ENCODE peak calls at places on chromosome X, in nine cellular contexts. One of them, this sample, is unnamed.
A peak's percentile ranks its signal among the peaks of the same experiment; 100 is the strongest.

GRCh38 chrX:126982158-126982557 is 162.6 kb downstream of the PRR32 start:
- DNase-seq in epithelial cell of esophagus: no peak
- DNase-seq in fibroblast of pulmonary artery: no peak
- DNase-seq in IMR-90: no peak
- DNase-seq in endothelial cell of umbilical vein: no peak
- DNase-seq in tibial artery: no peak
- DNase-seq in AG04449: no peak
- DNase-seq in dorsolateral prefrontal cortex: no peak
- DNase-seq in kidney: no peak
- DNase-seq in this sample: no peak

GRCh38 chrX:47151428-47151827 is 6.4 kb downstream of the RBM10 start:
- DNase-seq in fibroblast of pulmonary artery: no peak
- DNase-seq in AG04449: no peak
- DNase-seq in tibial artery: no peak
- DNase-seq in epithelial cell of esophagus: no peak
- DNase-seq in kidney: no peak
- DNase-seq in endothelial cell of umbilical vein: no peak
- DNase-seq in IMR-90: no peak
- DNase-seq in dorsolateral prefrontal cortex: no peak
- DNase-seq in this sample: no peak

GRCh38 chrX:10633722-10634121 is 13.3 kb upstream of the MID1 start:
- DNase-seq in dorsolateral prefrontal cortex: no peak
- DNase-seq in tibial artery: no peak
- DNase-seq in epithelial cell of esophagus: peak; percentile 90
- DNase-seq in fibroblast of pulmonary artery: peak; percentile 86
- DNase-seq in kidney: no peak
- DNase-seq in endothelial cell of umbilical vein: peak; percentile 89
- DNase-seq in AG04449: no peak
- DNase-seq in IMR-90: peak; percentile 95
- DNase-seq in this sample: peak; percentile 74

GRCh38 chrX:111402378-111402777 is 9.6 kb downstream of the DCX start:
- DNase-seq in tibial artery: no peak
- DNase-seq in AG04449: no peak
- DNase-seq in fibroblast of pulmonary artery: no peak
- DNase-seq in endothelial cell of umbilical vein: no peak
- DNase-seq in epithelial cell of esophagus: no peak
- DNase-seq in dorsolateral prefrontal cortex: no peak
- DNase-seq in IMR-90: no peak
- DNase-seq in kidney: no peak
- DNase-seq in this sample: peak; percentile 20

GRCh38 chrX:54181196-54181953 is 1.7 kb downstream of the FAM120C start:
- DNase-seq in IMR-90: peak; percentile 41
- DNase-seq in kidney: no peak
- DNase-seq in AG04449: no peak
- DNase-seq in tibial artery: no peak
- DNase-seq in fibroblast of pulmonary artery: peak; percentile 29
- DNase-seq in endothelial cell of umbilical vein: peak; percentile 18
- DNase-seq in dorsolateral prefrontal cortex: no peak
- DNase-seq in epithelial cell of esophagus: peak; percentile 29
- DNase-seq in this sample: no peak

GRCh38 chrX:21873063-21873785 is 17.4 kb downstream of the YY2 start:
- DNase-seq in dorsolateral prefrontal cortex: no peak
- DNase-seq in endothelial cell of umbilical vein: no peak
- DNase-seq in tibial artery: no peak
- DNase-seq in kidney: no peak
- DNase-seq in epithelial cell of esophagus: peak; percentile 1
- DNase-seq in fibroblast of pulmonary artery: peak; percentile 26
- DNase-seq in IMR-90: peak; percentile 46
- DNase-seq in AG04449: no peak
- DNase-seq in this sample: no peak

GRCh38 chrX:6738518-6739470 is 203.9 kb upstream of the VCX3A start:
- DNase-seq in dorsolateral prefrontal cortex: no peak
- DNase-seq in IMR-90: no peak
- DNase-seq in endothelial cell of umbilical vein: no peak
- DNase-seq in epithelial cell of esophagus: no peak
- DNase-seq in tibial artery: no peak
- DNase-seq in fibroblast of pulmonary artery: no peak
- DNase-seq in AG04449: no peak
- DNase-seq in kidney: no peak
- DNase-seq in this sample: no peak

GRCh38 chrX:6052111-6052745 is 176.4 kb downstream of the NLGN4X start:
- DNase-seq in kidney: no peak
- DNase-seq in epithelial cell of esophagus: peak; percentile 73
- DNase-seq in AG04449: no peak
- DNase-seq in IMR-90: no peak
- DNase-seq in endothelial cell of umbilical vein: no peak
- DNase-seq in dorsolateral prefrontal cortex: peak; percentile 45
- DNase-seq in fibroblast of pulmonary artery: no peak
- DNase-seq in tibial artery: no peak
- DNase-seq in this sample: no peak

GRCh38 chrX:12771445-12772069 is 19.7 kb upstream of the PRPS2 start:
- DNase-seq in AG04449: no peak
- DNase-seq in fibroblast of pulmonary artery: peak; percentile 51
- DNase-seq in tibial artery: no peak
- DNase-seq in IMR-90: peak; percentile 31
- DNase-seq in kidney: no peak
- DNase-seq in endothelial cell of umbilical vein: peak; percentile 33
- DNase-seq in epithelial cell of esophagus: peak; percentile 59
- DNase-seq in dorsolateral prefrontal cortex: no peak
- DNase-seq in this sample: no peak

GRCh38 chrX:17635231-17635630 is 102.1 kb upstream of the SCML1 start:
- DNase-seq in tibial artery: no peak
- DNase-seq in fibroblast of pulmonary artery: peak; percentile 1
- DNase-seq in dorsolateral prefrontal cortex: no peak
- DNase-seq in kidney: peak; percentile 81
- DNase-seq in endothelial cell of umbilical vein: no peak
- DNase-seq in AG04449: no peak
- DNase-seq in IMR-90: peak; percentile 18
- DNase-seq in epithelial cell of esophagus: no peak
- DNase-seq in this sample: no peak

GRCh38 chrX:19775830-19776498 is 111.4 kb downstream of the SH3KBP1 start:
- DNase-seq in IMR-90: no peak
- DNase-seq in epithelial cell of esophagus: no peak
- DNase-seq in AG04449: no peak
- DNase-seq in kidney: no peak
- DNase-seq in tibial artery: no peak
- DNase-seq in fibroblast of pulmonary artery: no peak
- DNase-seq in dorsolateral prefrontal cortex: no peak
- DNase-seq in endothelial cell of umbilical vein: no peak
- DNase-seq in this sample: no peak

GRCh38 chrX:14939644-14940043 is 66.4 kb downstream of the MOSPD2 start:
- DNase-seq in fibroblast of pulmonary artery: no peak
- DNase-seq in endothelial cell of umbilical vein: no peak
- DNase-seq in dorsolateral prefrontal cortex: no peak
- DNase-seq in kidney: no peak
- DNase-seq in IMR-90: no peak
- DNase-seq in epithelial cell of esophagus: no peak
- DNase-seq in AG04449: no peak
- DNase-seq in tibial artery: no peak
- DNase-seq in this sample: no peak

GRCh38 chrX:13966071-13966850 is 63.4 kb downstream of the GEMIN8 start:
- DNase-seq in endothelial cell of umbilical vein: no peak
- DNase-seq in IMR-90: no peak
- DNase-seq in epithelial cell of esophagus: no peak
- DNase-seq in kidney: no peak
- DNase-seq in dorsolateral prefrontal cortex: no peak
- DNase-seq in fibroblast of pulmonary artery: peak; percentile 0
- DNase-seq in AG04449: no peak
- DNase-seq in tibial artery: peak; percentile 62
- DNase-seq in this sample: no peak

GRCh38 chrX:41019041-41019392 is 66.2 kb upstream of the USP9X start:
- DNase-seq in endothelial cell of umbilical vein: no peak
- DNase-seq in dorsolateral prefrontal cortex: no peak
- DNase-seq in AG04449: no peak
- DNase-seq in kidney: no peak
- DNase-seq in tibial artery: no peak
- DNase-seq in IMR-90: no peak
- DNase-seq in epithelial cell of esophagus: no peak
- DNase-seq in fibroblast of pulmonary artery: no peak
- DNase-seq in this sample: no peak

GRCh38 chrX:40964008-40964407 is 121.2 kb upstream of the USP9X start:
- DNase-seq in tibial artery: no peak
- DNase-seq in IMR-90: no peak
- DNase-seq in kidney: no peak
- DNase-seq in AG04449: no peak
- DNase-seq in fibroblast of pulmonary artery: no peak
- DNase-seq in dorsolateral prefrontal cortex: no peak
- DNase-seq in epithelial cell of esophagus: no peak
- DNase-seq in endothelial cell of umbilical vein: no peak
- DNase-seq in this sample: no peak

GRCh38 chrX:99371976-99372595 is 1038.0 kb downstream of the PCDH19 start:
- DNase-seq in epithelial cell of esophagus: no peak
- DNase-seq in endothelial cell of umbilical vein: no peak
- DNase-seq in dorsolateral prefrontal cortex: no peak
- DNase-seq in AG04449: no peak
- DNase-seq in tibial artery: no peak
- DNase-seq in IMR-90: no peak
- DNase-seq in fibroblast of pulmonary artery: no peak
- DNase-seq in kidney: peak; percentile 58
- DNase-seq in this sample: no peak

GRCh38 chrX:2697306-2697705 is 6.2 kb downstream of the CD99 start:
- DNase-seq in fibroblast of pulmonary artery: no peak
- DNase-seq in kidney: no peak
- DNase-seq in epithelial cell of esophagus: peak; percentile 72
- DNase-seq in AG04449: no peak
- DNase-seq in IMR-90: no peak
- DNase-seq in endothelial cell of umbilical vein: no peak
- DNase-seq in dorsolateral prefrontal cortex: no peak
- DNase-seq in tibial artery: no peak
- DNase-seq in this sample: no peak
- H3K4me3 ChIP-seq in fibroblast of pulmonary artery: no peak overlapping the region
- H3K4me3 ChIP-seq in kidney: no peak overlapping the region
- H3K4me3 ChIP-seq in epithelial cell of esophagus: no peak overlapping the region
- H3K4me3 ChIP-seq in AG04449: no peak overlapping the region
- H3K4me3 ChIP-seq in IMR-90: no peak overlapping the region
- H3K4me3 ChIP-seq in endothelial cell of umbilical vein: no peak overlapping the region
- H3K4me3 ChIP-seq in dorsolateral prefrontal cortex: no peak overlapping the region
- H3K4me3 ChIP-seq in tibial artery: no peak overlapping the region
- H3K4me3 ChIP-seq in this sample: no peak overlapping the region

DNA sequence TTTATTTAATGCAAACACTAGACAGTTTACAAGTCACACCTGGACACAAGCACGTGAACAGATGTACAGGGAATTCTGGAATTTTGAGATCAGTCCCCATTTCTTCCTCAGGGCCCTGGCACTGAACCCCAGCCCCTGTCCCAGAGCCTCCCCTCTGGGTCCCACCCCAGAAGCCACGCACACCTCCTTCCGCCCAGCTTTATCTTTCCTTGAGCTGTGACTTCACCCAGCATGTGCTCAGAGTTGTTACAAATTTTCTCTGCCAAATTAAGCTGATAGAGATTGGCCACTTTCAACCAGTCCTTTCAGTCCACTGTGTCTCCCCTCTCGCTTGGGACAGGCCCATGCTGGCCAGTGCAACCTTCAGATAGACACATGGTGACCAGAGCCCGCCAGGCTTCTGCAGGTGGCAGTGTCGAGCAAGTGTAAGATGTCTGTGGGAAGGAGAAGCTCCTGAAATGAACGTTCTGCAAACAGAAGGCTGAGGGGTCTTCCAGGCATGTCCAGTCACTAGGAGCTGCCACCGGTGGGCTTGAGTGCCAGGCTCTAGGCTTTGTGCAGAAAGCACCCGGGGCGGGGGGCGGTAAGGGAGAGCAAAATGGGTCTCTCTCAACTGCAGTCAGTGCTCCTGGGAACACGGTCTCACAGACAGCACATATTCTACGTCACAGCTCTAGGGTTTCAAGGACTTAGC is 73.3 kb downstream of the MTMR1 start:
- DNase-seq in AG04449: no peak
- DNase-seq in kidney: no peak
- DNase-seq in epithelial cell of esophagus: no peak
- DNase-seq in IMR-90: no peak
- DNase-seq in dorsolateral prefrontal cortex: no peak
- DNase-seq in tibial artery: no peak
- DNase-seq in fibroblast of pulmonary artery: no peak
- DNase-seq in endothelial cell of umbilical vein: no peak
- DNase-seq in this sample: no peak
- TF ChIP-seq CTCF in AG04449: no peak
- TF ChIP-seq CTCF in kidney: no peak
- TF ChIP-seq CTCF in epithelial cell of esophagus: no peak
- TF ChIP-seq CTCF in IMR-90: no peak
- TF ChIP-seq CTCF in dorsolateral prefrontal cortex: no peak
- TF ChIP-seq CTCF in tibial artery: no peak
- TF ChIP-seq CTCF in fibroblast of pulmonary artery: no peak
- TF ChIP-seq CTCF in endothelial cell of umbilical vein: no peak
- TF ChIP-seq CTCF in this sample: no peak

DNA sequence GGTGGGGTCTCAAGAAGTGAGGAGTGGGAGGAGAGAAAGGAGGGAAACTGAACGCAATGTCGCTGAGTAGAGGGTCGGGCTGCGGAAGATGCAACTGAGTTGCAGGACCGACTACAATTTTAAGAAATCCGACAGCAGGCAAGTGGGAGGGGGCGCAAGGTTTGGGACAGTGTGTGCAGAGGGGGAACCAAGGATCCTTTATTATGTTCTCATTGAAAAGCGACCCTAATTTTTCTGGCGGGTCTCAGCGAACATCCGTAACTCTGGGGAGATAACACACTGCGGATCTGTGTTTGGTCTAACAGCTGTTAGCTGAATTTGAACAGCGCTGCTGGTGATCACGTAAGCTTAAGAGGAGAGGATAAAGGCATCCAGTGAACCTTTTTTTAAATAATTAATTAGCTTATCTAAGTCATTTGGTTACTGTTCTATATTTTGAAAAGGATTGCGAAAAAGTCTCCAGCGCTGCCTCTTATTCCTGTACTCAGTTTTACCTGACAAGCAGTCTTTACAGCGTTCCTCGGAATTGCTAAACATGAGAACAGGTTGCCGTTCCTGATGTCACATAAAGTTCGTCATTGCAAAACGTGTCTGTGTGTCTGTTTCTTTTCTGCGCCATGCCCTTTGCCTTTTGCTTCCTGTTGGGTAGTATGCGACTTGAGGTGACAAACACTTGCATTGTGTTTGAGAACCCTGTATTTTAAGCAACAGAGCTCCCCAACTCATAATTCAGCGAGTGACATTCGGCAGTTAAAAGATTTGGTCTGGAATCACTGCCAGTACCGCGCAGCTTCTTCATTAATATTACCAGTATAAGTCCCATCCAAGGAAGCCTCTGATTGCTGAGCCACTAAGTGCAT is 1.3 kb downstream of the HTR2C start:
- DNase-seq in epithelial cell of esophagus: no peak
- DNase-seq in kidney: no peak
- DNase-seq in AG04449: no peak
- DNase-seq in IMR-90: no peak
- DNase-seq in endothelial cell of umbilical vein: no peak
- DNase-seq in dorsolateral prefrontal cortex: no peak
- DNase-seq in fibroblast of pulmonary artery: no peak
- DNase-seq in tibial artery: no peak
- DNase-seq in this sample: no peak
- H3K4me3 ChIP-seq in epithelial cell of esophagus: no peak overlapping the region
- H3K4me3 ChIP-seq in kidney: no peak overlapping the region
- H3K4me3 ChIP-seq in AG04449: no peak overlapping the region
- H3K4me3 ChIP-seq in IMR-90: no peak overlapping the region
- H3K4me3 ChIP-seq in endothelial cell of umbilical vein: no peak overlapping the region
- H3K4me3 ChIP-seq in dorsolateral prefrontal cortex: no peak overlapping the region
- H3K4me3 ChIP-seq in fibroblast of pulmonary artery: no peak overlapping the region
- H3K4me3 ChIP-seq in tibial artery: no peak overlapping the region
- H3K4me3 ChIP-seq in this sample: no peak overlapping the region

DNA sequence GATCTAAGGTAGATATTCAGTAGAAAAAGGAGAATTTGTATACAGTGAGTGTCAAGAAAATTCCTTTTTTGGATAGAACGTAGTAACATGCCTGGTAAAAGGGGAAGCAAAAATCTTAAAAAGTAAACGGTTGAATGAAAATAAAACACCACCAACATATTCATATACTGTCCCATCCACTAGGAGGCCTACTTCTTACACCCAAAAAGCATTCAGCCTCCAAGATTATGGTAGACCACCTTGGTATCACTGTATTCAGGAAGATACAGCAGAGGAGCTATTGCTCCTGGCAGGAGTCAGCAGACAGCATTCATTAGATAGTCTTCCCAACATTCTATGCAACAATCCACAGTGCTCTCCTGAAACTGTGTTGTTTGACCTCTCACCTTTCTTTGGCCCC is 274.6 kb upstream of the MAGEB2 start:
- DNase-seq in IMR-90: no peak
- DNase-seq in tibial artery: no peak
- DNase-seq in epithelial cell of esophagus: no peak
- DNase-seq in dorsolateral prefrontal cortex: no peak
- DNase-seq in fibroblast of pulmonary artery: no peak
- DNase-seq in AG04449: no peak
- DNase-seq in endothelial cell of umbilical vein: no peak
- DNase-seq in kidney: no peak
- DNase-seq in this sample: no peak
- TF ChIP-seq CTCF in IMR-90: no peak
- TF ChIP-seq CTCF in tibial artery: no peak
- TF ChIP-seq CTCF in epithelial cell of esophagus: no peak
- TF ChIP-seq CTCF in dorsolateral prefrontal cortex: no peak
- TF ChIP-seq CTCF in fibroblast of pulmonary artery: no peak
- TF ChIP-seq CTCF in AG04449: no peak
- TF ChIP-seq CTCF in endothelial cell of umbilical vein: no peak
- TF ChIP-seq CTCF in kidney: no peak
- TF ChIP-seq CTCF in this sample: no peak

This sample was measured in epithelial cell of proximal tubule.